ENCODE peak calls at places on chromosomes 3 and 15, in seven cellular contexts. One of them, this sample, is unnamed. For H3K4me1, the result is how much of the 10 kb centered on the place peaks cover.

GRCh38 chr3:39724233-39724846 is 85.1 kb upstream of the MYRIP start:
- DNase-seq in breast epithelium: no peak
- DNase-seq in body of pancreas: no peak
- DNase-seq in esophagus muscularis mucosa: no peak
- DNase-seq in astrocyte: no peak
- DNase-seq in neural progenitor cell: no peak
- DNase-seq in left ventricle myocardium inferior: no peak
- DNase-seq in this sample: no peak

GRCh38 chr15:64163662-64164362 is 990 bp upstream of the PPIB start:
- DNase-seq in breast epithelium: no peak
- DNase-seq in body of pancreas: peak
- DNase-seq in esophagus muscularis mucosa: no peak
- DNase-seq in astrocyte: no peak
- DNase-seq in neural progenitor cell: no peak
- DNase-seq in left ventricle myocardium inferior: no peak
- DNase-seq in this sample: no peak

GRCh38 chr3:160005004-160005403 is 16.4 kb downstream of the IL12A start:
- DNase-seq in breast epithelium: no peak
- DNase-seq in body of pancreas: no peak
- DNase-seq in esophagus muscularis mucosa: no peak
- DNase-seq in astrocyte: no peak
- DNase-seq in neural progenitor cell: no peak
- DNase-seq in left ventricle myocardium inferior: no peak
- DNase-seq in this sample: no peak

GRCh38 chr3:65793495-65794200 is 245.1 kb downstream of the MAGI1 start:
- DNase-seq in breast epithelium: no peak
- DNase-seq in body of pancreas: no peak
- DNase-seq in esophagus muscularis mucosa: peak
- DNase-seq in astrocyte: peak
- DNase-seq in neural progenitor cell: no peak
- DNase-seq in left ventricle myocardium inferior: no peak
- DNase-seq in this sample: no peak

GRCh38 chr3:66073464-66074141 is 34.9 kb upstream of the MAGI1 start:
- DNase-seq in breast epithelium: no peak
- DNase-seq in body of pancreas: no peak
- DNase-seq in esophagus muscularis mucosa: no peak
- DNase-seq in astrocyte: no peak
- DNase-seq in neural progenitor cell: peak
- DNase-seq in left ventricle myocardium inferior: no peak
- DNase-seq in this sample: no peak

GRCh38 chr15:29141908-29142747 is 127.5 kb downstream of the NSMCE3 start:
- DNase-seq in breast epithelium: peak
- DNase-seq in body of pancreas: no peak
- DNase-seq in esophagus muscularis mucosa: no peak
- DNase-seq in astrocyte: no peak
- DNase-seq in neural progenitor cell: no peak
- DNase-seq in left ventricle myocardium inferior: no peak
- DNase-seq in this sample: peak

GRCh38 chr3:157532529-157533297 is 29.5 kb upstream of the VEPH1 start:
- DNase-seq in breast epithelium: no peak
- DNase-seq in body of pancreas: peak
- DNase-seq in esophagus muscularis mucosa: no peak
- DNase-seq in astrocyte: peak
- DNase-seq in neural progenitor cell: peak
- DNase-seq in left ventricle myocardium inferior: no peak
- DNase-seq in this sample: no peak

GRCh38 chr3:105154692-105155091 is 212.0 kb upstream of the ALCAM start:
- DNase-seq in breast epithelium: no peak
- DNase-seq in body of pancreas: no peak
- DNase-seq in esophagus muscularis mucosa: no peak
- DNase-seq in astrocyte: no peak
- DNase-seq in neural progenitor cell: no peak
- DNase-seq in left ventricle myocardium inferior: no peak
- DNase-seq in this sample: no peak

GRCh38 chr3:79339846-79340245 is 428.0 kb downstream of the ROBO1 start:
- DNase-seq in breast epithelium: no peak
- DNase-seq in body of pancreas: peak
- DNase-seq in esophagus muscularis mucosa: no peak
- DNase-seq in astrocyte: no peak
- DNase-seq in neural progenitor cell: no peak
- DNase-seq in left ventricle myocardium inferior: no peak
- DNase-seq in this sample: no peak

GRCh38 chr3:189132125-189132744 is 39.5 kb upstream of the TPRG1 start:
- DNase-seq in breast epithelium: no peak
- DNase-seq in body of pancreas: peak
- DNase-seq in esophagus muscularis mucosa: peak
- DNase-seq in astrocyte: peak
- DNase-seq in neural progenitor cell: no peak
- DNase-seq in left ventricle myocardium inferior: peak
- DNase-seq in this sample: no peak

GRCh38 chr3:87145553-87145952 is 81.6 kb upstream of the CHMP2B start:
- DNase-seq in breast epithelium: no peak
- DNase-seq in body of pancreas: no peak
- DNase-seq in esophagus muscularis mucosa: no peak
- DNase-seq in astrocyte: no peak
- DNase-seq in neural progenitor cell: peak
- DNase-seq in left ventricle myocardium inferior: no peak
- DNase-seq in this sample: no peak

GRCh38 chr3:71955549-71956373 is 170.8 kb upstream of the PROK2 start:
- DNase-seq in breast epithelium: peak
- DNase-seq in body of pancreas: peak
- DNase-seq in esophagus muscularis mucosa: peak
- DNase-seq in astrocyte: peak
- DNase-seq in neural progenitor cell: peak
- DNase-seq in left ventricle myocardium inferior: peak
- DNase-seq in this sample: no peak

GRCh38 chr3:122536634-122537033 is 21.9 kb upstream of the KPNA1 start:
- DNase-seq in breast epithelium: no peak
- DNase-seq in body of pancreas: no peak
- DNase-seq in esophagus muscularis mucosa: no peak
- DNase-seq in astrocyte: no peak
- DNase-seq in neural progenitor cell: no peak
- DNase-seq in left ventricle myocardium inferior: no peak
- DNase-seq in this sample: no peak

GRCh38 chr3:149547954-149548728 is 73.6 kb downstream of the TM4SF4 start:
- DNase-seq in breast epithelium: peak
- DNase-seq in body of pancreas: peak
- DNase-seq in esophagus muscularis mucosa: peak
- DNase-seq in astrocyte: peak
- DNase-seq in neural progenitor cell: no peak
- DNase-seq in left ventricle myocardium inferior: no peak
- DNase-seq in this sample: no peak

GRCh38 chr3:165196577-165197561 is 685 bp upstream of the SLITRK3 start:
- DNase-seq in breast epithelium: no peak
- DNase-seq in body of pancreas: no peak
- DNase-seq in esophagus muscularis mucosa: no peak
- DNase-seq in astrocyte: no peak
- DNase-seq in neural progenitor cell: peak
- DNase-seq in left ventricle myocardium inferior: no peak
- DNase-seq in this sample: no peak

GRCh38 chr3:123321806-123322205 is 120.1 kb downstream of the SEC22A start:
- DNase-seq in breast epithelium: no peak
- DNase-seq in body of pancreas: no peak
- DNase-seq in esophagus muscularis mucosa: no peak
- DNase-seq in astrocyte: no peak
- DNase-seq in neural progenitor cell: no peak
- DNase-seq in left ventricle myocardium inferior: no peak
- DNase-seq in this sample: no peak

GRCh38 chr3:32175607-32176197 is 62.8 kb upstream of the CMTM8 start:
- DNase-seq in breast epithelium: no peak
- DNase-seq in body of pancreas: peak
- DNase-seq in esophagus muscularis mucosa: no peak
- DNase-seq in astrocyte: peak
- DNase-seq in neural progenitor cell: peak
- DNase-seq in left ventricle myocardium inferior: no peak
- DNase-seq in this sample: no peak

GRCh38 chr3:43857361-43858051 is 166.8 kb downstream of the ABHD5 start:
- DNase-seq in breast epithelium: no peak
- DNase-seq in body of pancreas: no peak
- DNase-seq in esophagus muscularis mucosa: peak
- DNase-seq in astrocyte: no peak
- DNase-seq in neural progenitor cell: no peak
- DNase-seq in left ventricle myocardium inferior: no peak
- DNase-seq in this sample: no peak

GRCh38 chr3:72205297-72205696 is 420.3 kb upstream of the PROK2 start:
- DNase-seq in breast epithelium: no peak
- DNase-seq in body of pancreas: no peak
- DNase-seq in esophagus muscularis mucosa: no peak
- DNase-seq in astrocyte: no peak
- DNase-seq in neural progenitor cell: no peak
- DNase-seq in left ventricle myocardium inferior: no peak
- DNase-seq in this sample: no peak

GRCh38 chr3:73024836-73025235 is 28.2 kb downstream of the PPP4R2 start:
- DNase-seq in breast epithelium: no peak
- DNase-seq in body of pancreas: no peak
- DNase-seq in esophagus muscularis mucosa: no peak
- DNase-seq in astrocyte: no peak
- DNase-seq in neural progenitor cell: no peak
- DNase-seq in left ventricle myocardium inferior: no peak
- DNase-seq in this sample: no peak

GRCh38 chr3:10248984-10249748 is 907 bp downstream of the TATDN2 start:
- DNase-seq in breast epithelium: no peak
- DNase-seq in body of pancreas: peak
- DNase-seq in esophagus muscularis mucosa: no peak
- DNase-seq in astrocyte: peak
- DNase-seq in neural progenitor cell: peak
- DNase-seq in left ventricle myocardium inferior: no peak
- DNase-seq in this sample: no peak

GRCh38 chr15:40716165-40716564 is 21.2 kb downstream of the RAD51 start:
- DNase-seq in breast epithelium: no peak
- DNase-seq in body of pancreas: no peak
- DNase-seq in esophagus muscularis mucosa: no peak
- DNase-seq in astrocyte: no peak
- DNase-seq in neural progenitor cell: no peak
- DNase-seq in left ventricle myocardium inferior: no peak
- DNase-seq in this sample: no peak

GRCh38 chr15:40714144-40714543 is 19.2 kb downstream of the RAD51 start:
- DNase-seq in breast epithelium: no peak
- DNase-seq in body of pancreas: no peak
- DNase-seq in esophagus muscularis mucosa: no peak
- DNase-seq in astrocyte: no peak
- DNase-seq in neural progenitor cell: no peak
- DNase-seq in left ventricle myocardium inferior: no peak
- DNase-seq in this sample: no peak
- H3K27ac ChIP-seq in breast epithelium: no peak
- H3K27ac ChIP-seq in body of pancreas: no peak
- H3K27ac ChIP-seq in esophagus muscularis mucosa: no peak
- H3K27ac ChIP-seq in astrocyte: no peak
- H3K27ac ChIP-seq in neural progenitor cell: no peak
- H3K27ac ChIP-seq in left ventricle myocardium inferior: no peak
- H3K27ac ChIP-seq in this sample: no peak

GRCh38 chr15:66403323-66403722 is 16.6 kb downstream of the MAP2K1 start:
- DNase-seq in breast epithelium: no peak
- DNase-seq in body of pancreas: no peak
- DNase-seq in esophagus muscularis mucosa: no peak
- DNase-seq in astrocyte: no peak
- DNase-seq in neural progenitor cell: no peak
- DNase-seq in left ventricle myocardium inferior: no peak
- DNase-seq in this sample: no peak
- H3K4me1 ChIP-seq in breast epithelium: under half
- H3K4me1 ChIP-seq in body of pancreas: under half
- H3K4me1 ChIP-seq in esophagus muscularis mucosa: under half
- H3K4me1 ChIP-seq in astrocyte: under half
- H3K4me1 ChIP-seq in neural progenitor cell: under half
- H3K4me1 ChIP-seq in left ventricle myocardium inferior: under half
- H3K4me1 ChIP-seq in this sample: under half

GRCh38 chr3:134802428-134803050 is 7.5 kb downstream of the EPHB1 start:
- DNase-seq in breast epithelium: no peak
- DNase-seq in body of pancreas: no peak
- DNase-seq in esophagus muscularis mucosa: peak
- DNase-seq in astrocyte: no peak
- DNase-seq in neural progenitor cell: no peak
- DNase-seq in left ventricle myocardium inferior: no peak
- DNase-seq in this sample: no peak

GRCh38 chr3:134803652-134804051 is 8.6 kb downstream of the EPHB1 start:
- DNase-seq in breast epithelium: no peak
- DNase-seq in body of pancreas: no peak
- DNase-seq in esophagus muscularis mucosa: peak
- DNase-seq in astrocyte: no peak
- DNase-seq in neural progenitor cell: no peak
- DNase-seq in left ventricle myocardium inferior: no peak
- DNase-seq in this sample: no peak

GRCh38 chr3:134804508-134805480 is 9.7 kb downstream of the EPHB1 start:
- DNase-seq in breast epithelium: no peak
- DNase-seq in body of pancreas: no peak
- DNase-seq in esophagus muscularis mucosa: peak
- DNase-seq in astrocyte: no peak
- DNase-seq in neural progenitor cell: no peak
- DNase-seq in left ventricle myocardium inferior: no peak
- DNase-seq in this sample: peak

GRCh38 chr3:134801204-134801958 is 6.3 kb downstream of the EPHB1 start:
- DNase-seq in breast epithelium: no peak
- DNase-seq in body of pancreas: no peak
- DNase-seq in esophagus muscularis mucosa: peak
- DNase-seq in astrocyte: no peak
- DNase-seq in neural progenitor cell: no peak
- DNase-seq in left ventricle myocardium inferior: no peak
- DNase-seq in this sample: peak

GRCh38 chr3:134803051-134803505 is 8.0 kb downstream of the EPHB1 start:
- DNase-seq in breast epithelium: no peak
- DNase-seq in body of pancreas: no peak
- DNase-seq in esophagus muscularis mucosa: peak
- DNase-seq in astrocyte: no peak
- DNase-seq in neural progenitor cell: no peak
- DNase-seq in left ventricle myocardium inferior: no peak
- DNase-seq in this sample: peak
- H3K27ac ChIP-seq in breast epithelium: no peak
- H3K27ac ChIP-seq in body of pancreas: no peak
- H3K27ac ChIP-seq in esophagus muscularis mucosa: no peak
- H3K27ac ChIP-seq in astrocyte: no peak
- H3K27ac ChIP-seq in neural progenitor cell: no peak
- H3K27ac ChIP-seq in left ventricle myocardium inferior: no peak
- H3K27ac ChIP-seq in this sample: no peak

DNA sequence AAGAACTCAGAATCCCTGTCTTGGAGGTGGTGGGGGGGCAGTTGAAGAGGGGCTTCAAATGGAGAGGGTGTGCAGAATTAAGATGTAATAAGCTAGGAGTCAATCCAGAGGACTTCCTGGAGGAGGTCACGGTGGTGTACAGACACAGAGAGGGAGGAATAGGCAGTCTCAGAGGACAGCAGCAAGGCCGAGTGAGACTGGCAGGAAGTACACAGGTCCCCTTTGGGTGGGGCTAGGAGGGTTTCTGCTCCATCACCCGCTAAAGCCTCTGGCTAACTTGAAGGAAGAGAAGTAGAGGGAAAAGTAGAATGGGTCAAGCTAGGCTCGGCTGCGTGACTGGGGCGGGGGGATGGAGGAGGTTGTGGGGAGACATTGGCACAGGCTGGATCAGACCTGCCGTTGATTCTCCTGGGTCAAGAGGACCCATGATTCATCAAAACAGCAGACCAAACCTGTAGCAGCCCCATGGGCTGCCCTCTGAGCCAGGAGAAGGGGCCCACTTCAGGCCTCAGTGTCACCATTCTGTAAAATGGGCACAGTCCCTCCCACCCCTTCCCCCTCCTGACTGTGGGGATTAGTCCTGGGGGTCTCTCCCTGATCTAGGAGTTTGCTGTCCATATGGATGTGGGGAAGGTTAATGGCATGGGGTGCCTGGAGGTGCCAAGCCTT is 16.9 kb downstream of the CSPG4 start:
- DNase-seq in breast epithelium: no peak
- DNase-seq in body of pancreas: no peak
- DNase-seq in esophagus muscularis mucosa: no peak
- DNase-seq in astrocyte: no peak
- DNase-seq in neural progenitor cell: no peak
- DNase-seq in left ventricle myocardium inferior: no peak
- DNase-seq in this sample: no peak
- H3K4me1 ChIP-seq in breast epithelium: under half
- H3K4me1 ChIP-seq in body of pancreas: under half
- H3K4me1 ChIP-seq in esophagus muscularis mucosa: half or more
- H3K4me1 ChIP-seq in astrocyte: half or more
- H3K4me1 ChIP-seq in neural progenitor cell: under half
- H3K4me1 ChIP-seq in left ventricle myocardium inferior: half or more
- H3K4me1 ChIP-seq in this sample: half or more

This sample was measured in vagina.